ENCODE peak calls at places on chromosomes 13 and 19, in four cellular contexts. One of them, this sample, is unnamed.

GRCh38 chr13:27194895-27195764 is 23.5 kb upstream of the USP12 start:
- DNase-seq in lower leg skin: peak; percentile 36
- DNase-seq in uterus: no peak
- DNase-seq in upper lobe of right lung: no peak
- DNase-seq in this sample: no peak

GRCh38 chr13:41554180-41554579 is 96.8 kb downstream of the RGCC start:
- DNase-seq in lower leg skin: no peak
- DNase-seq in uterus: no peak
- DNase-seq in upper lobe of right lung: no peak
- DNase-seq in this sample: no peak

GRCh38 chr13:42048323-42048624 is 174 bp upstream of the DGKH start:
- DNase-seq in uterus: no peak
- DNase-seq in upper lobe of right lung: no peak
- DNase-seq in lower leg skin: no peak
- DNase-seq in this sample: no peak

GRCh38 chr19:11814707-11815050 is 606 bp downstream of the ZNF440 start:
- DNase-seq in lower leg skin: peak; percentile 83
- DNase-seq in upper lobe of right lung: no peak
- DNase-seq in uterus: no peak
- DNase-seq in this sample: no peak

GRCh38 chr19:36417752-36418286 is 625 bp downstream of the ZFP82 start:
- DNase-seq in uterus: no peak
- DNase-seq in lower leg skin: no peak
- DNase-seq in upper lobe of right lung: no peak
- DNase-seq in this sample: no peak

GRCh38 chr13:98144501-98145350 is 1.8 kb downstream of the FARP1 start:
- DNase-seq in upper lobe of right lung: no peak
- DNase-seq in uterus: no peak
- DNase-seq in lower leg skin: no peak
- DNase-seq in this sample: no peak

GRCh38 chr19:15463865-15464371 is 426 bp downstream of the RASAL3 start:
- DNase-seq in upper lobe of right lung: no peak
- DNase-seq in uterus: no peak
- DNase-seq in lower leg skin: no peak
- DNase-seq in this sample: no peak

GRCh38 chr19:28420731-28421550 is 792.0 kb downstream of the UQCRFS1 start:
- DNase-seq in uterus: no peak
- DNase-seq in lower leg skin: peak; percentile 63
- DNase-seq in upper lobe of right lung: no peak
- DNase-seq in this sample: no peak

GRCh38 chr19:2808129-2808941 is 11.3 kb upstream of the ZNF554 start:
- DNase-seq in lower leg skin: no peak
- DNase-seq in upper lobe of right lung: no peak
- DNase-seq in uterus: no peak
- DNase-seq in this sample: no peak

GRCh38 chr13:105611424-105611823 is 924.0 kb downstream of the EFNB2 start:
- DNase-seq in uterus: no peak
- DNase-seq in lower leg skin: no peak
- DNase-seq in upper lobe of right lung: no peak
- DNase-seq in this sample: no peak

GRCh38 chr13:86569119-86569518 is 769.9 kb upstream of the SLITRK6 start:
- DNase-seq in uterus: no peak
- DNase-seq in lower leg skin: no peak
- DNase-seq in upper lobe of right lung: no peak
- DNase-seq in this sample: no peak

GRCh38 chr19:52453324-52454094 is at the start of gene ZNF578:
- DNase-seq in lower leg skin: peak; percentile 90
- DNase-seq in upper lobe of right lung: peak; percentile 78
- DNase-seq in uterus: peak; percentile 68
- DNase-seq in this sample: peak; percentile 33

GRCh38 chr13:33281951-33282595 is 3.5 kb downstream of the STARD13 start:
- DNase-seq in upper lobe of right lung: no peak
- DNase-seq in lower leg skin: no peak
- DNase-seq in uterus: no peak
- DNase-seq in this sample: no peak

GRCh38 chr19:6066661-6067646 is 43.3 kb downstream of the RFX2 start:
- DNase-seq in lower leg skin: peak; percentile 96
- DNase-seq in uterus: peak; percentile 96
- DNase-seq in upper lobe of right lung: peak; percentile 91
- DNase-seq in this sample: peak; percentile 96

GRCh38 chr13:112839347-112840105 is 129.5 kb upstream of the MCF2L start:
- DNase-seq in upper lobe of right lung: no peak
- DNase-seq in lower leg skin: peak; percentile 34
- DNase-seq in uterus: peak; percentile 7
- DNase-seq in this sample: no peak

GRCh38 chr19:16106121-16106520 is 5.6 kb upstream of the RAB8A start:
- DNase-seq in uterus: no peak
- DNase-seq in upper lobe of right lung: no peak
- DNase-seq in lower leg skin: no peak
- DNase-seq in this sample: no peak

GRCh38 chr13:44516771-44517170 is 59.4 kb downstream of the TSC22D1 start:
- DNase-seq in lower leg skin: no peak
- DNase-seq in uterus: no peak
- DNase-seq in upper lobe of right lung: no peak
- DNase-seq in this sample: no peak

GRCh38 chr13:76823969-76824368 is 62.2 kb downstream of the KCTD12 start:
- DNase-seq in lower leg skin: no peak
- DNase-seq in upper lobe of right lung: no peak
- DNase-seq in uterus: no peak
- DNase-seq in this sample: no peak

GRCh38 chr19:13621413-13621812 is 115.1 kb upstream of the CACNA1A start:
- DNase-seq in uterus: no peak
- DNase-seq in lower leg skin: no peak
- DNase-seq in upper lobe of right lung: no peak
- DNase-seq in this sample: no peak

GRCh38 chr19:3132971-3133792 is 2.7 kb upstream of the GNA15 start:
- DNase-seq in lower leg skin: no peak
- DNase-seq in uterus: no peak
- DNase-seq in upper lobe of right lung: peak; percentile 74
- DNase-seq in this sample: no peak

GRCh38 chr13:109271991-109272454 is 514.4 kb downstream of the IRS2 start:
- DNase-seq in uterus: no peak
- DNase-seq in lower leg skin: no peak
- DNase-seq in upper lobe of right lung: no peak
- DNase-seq in this sample: no peak
- H3K4me3 ChIP-seq in uterus: no peak overlapping the region
- H3K4me3 ChIP-seq in lower leg skin: no peak overlapping the region
- H3K4me3 ChIP-seq in upper lobe of right lung: no peak overlapping the region
- H3K4me3 ChIP-seq in this sample: no peak overlapping the region

DNA sequence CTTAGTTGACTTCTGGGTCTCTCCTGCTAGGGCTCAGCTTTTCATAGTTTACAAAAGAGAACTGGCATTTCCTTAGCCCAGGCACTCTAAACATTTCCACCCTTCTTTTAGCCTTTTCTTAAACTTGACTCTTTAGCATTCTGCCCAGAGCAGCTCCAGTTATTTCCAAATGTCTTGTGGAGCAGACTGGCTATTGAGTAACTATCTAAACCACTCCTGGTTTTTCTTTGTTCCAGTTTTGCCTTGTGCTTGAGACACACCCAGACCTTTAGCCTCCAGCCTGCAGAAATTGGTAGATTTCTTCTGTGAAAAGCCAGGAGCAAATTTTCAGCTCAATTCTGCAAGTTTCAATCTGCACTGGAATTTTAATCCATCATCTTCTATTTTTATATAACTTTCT is 1813.1 kb downstream of the OLFM4 start:
- DNase-seq in lower leg skin: no peak
- DNase-seq in uterus: no peak
- DNase-seq in upper lobe of right lung: no peak
- DNase-seq in this sample: no peak
- TF ChIP-seq CTCF in lower leg skin: no peak
- TF ChIP-seq CTCF in uterus: no peak
- TF ChIP-seq CTCF in upper lobe of right lung: no peak
- TF ChIP-seq CTCF in this sample: no peak

GRCh38 chr19:4370418-4371041 is 27.2 kb downstream of the MPND start:
- DNase-seq in upper lobe of right lung: no peak
- DNase-seq in lower leg skin: peak; percentile 83
- DNase-seq in uterus: no peak
- DNase-seq in this sample: no peak

GRCh38 chr19:4371898-4372629 is 28.3 kb downstream of the SH3GL1 start:
- DNase-seq in lower leg skin: peak; percentile 84
- DNase-seq in upper lobe of right lung: no peak
- DNase-seq in uterus: no peak
- DNase-seq in this sample: no peak

GRCh38 chr19:4372630-4373367 is 27.5 kb downstream of the SH3GL1 start:
- DNase-seq in uterus: no peak
- DNase-seq in upper lobe of right lung: no peak
- DNase-seq in lower leg skin: peak; percentile 85
- DNase-seq in this sample: no peak

GRCh38 chr19:4369888-4370260 is 26.5 kb downstream of the MPND start:
- DNase-seq in uterus: no peak
- DNase-seq in upper lobe of right lung: peak; percentile 83
- DNase-seq in lower leg skin: peak; percentile 92
- DNase-seq in this sample: no peak

DNA sequence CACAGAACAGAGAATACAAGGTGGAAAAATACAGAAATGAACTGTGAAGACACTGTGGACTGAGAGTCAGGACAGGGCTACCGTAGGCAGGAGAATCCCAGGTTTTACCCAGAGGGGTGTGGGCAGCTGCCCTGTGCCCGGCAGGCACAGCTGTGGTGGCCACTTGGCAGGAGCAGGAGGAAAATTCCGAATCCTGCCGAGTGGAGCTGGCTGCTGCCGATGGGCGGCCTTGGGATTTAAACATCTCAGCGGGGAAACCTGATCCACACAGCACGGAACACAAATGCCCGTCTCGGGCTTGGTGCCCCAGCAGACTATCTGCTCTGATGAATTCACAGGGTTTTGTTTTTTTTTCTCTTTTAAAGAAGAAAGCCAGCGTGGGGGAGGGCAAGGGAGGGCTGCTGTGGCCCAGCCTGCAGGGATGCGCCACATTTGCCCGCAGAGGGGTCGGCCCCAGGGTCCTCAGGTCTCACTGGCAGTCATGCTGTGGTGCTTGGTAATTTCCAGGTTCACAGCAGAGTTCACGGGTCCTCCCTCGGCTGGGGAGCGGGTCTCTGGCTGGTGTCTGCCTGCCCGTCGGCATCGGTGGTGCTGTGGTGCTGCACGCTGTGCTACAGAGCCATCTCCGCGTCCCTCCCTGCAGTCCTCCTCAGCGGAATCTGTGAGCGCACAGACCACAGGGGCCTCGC is 28.0 kb downstream of the MPND start:
- DNase-seq in uterus: no peak
- DNase-seq in lower leg skin: peak; percentile 85
- DNase-seq in upper lobe of right lung: no peak
- DNase-seq in this sample: no peak
- H3K4me3 ChIP-seq in uterus: no peak overlapping the region
- H3K4me3 ChIP-seq in lower leg skin: no peak overlapping the region
- H3K4me3 ChIP-seq in upper lobe of right lung: no peak overlapping the region
- H3K4me3 ChIP-seq in this sample: no peak overlapping the region

DNA sequence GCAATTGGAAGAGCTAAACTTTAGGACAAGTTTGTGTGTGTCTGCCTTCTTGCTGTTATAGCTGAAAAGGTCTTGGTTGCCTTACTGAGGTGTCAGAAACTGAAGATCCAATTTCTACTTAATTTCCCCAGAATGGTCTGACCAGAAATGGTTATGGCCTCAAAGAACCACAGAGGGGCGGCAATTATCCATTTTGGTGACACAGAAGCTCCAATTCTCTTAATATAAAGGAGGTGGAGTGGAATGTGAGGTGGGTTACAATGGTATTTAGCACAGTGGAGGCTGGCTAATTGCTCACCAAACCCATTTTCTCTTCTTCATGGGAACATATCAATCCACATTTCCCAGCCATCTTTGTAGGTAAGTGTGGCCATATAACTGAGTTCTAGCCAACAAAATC is 1157.2 kb downstream of the OLFM4 start:
- DNase-seq in uterus: no peak
- DNase-seq in upper lobe of right lung: no peak
- DNase-seq in lower leg skin: no peak
- DNase-seq in this sample: no peak
- TF ChIP-seq CTCF in uterus: no peak
- TF ChIP-seq CTCF in upper lobe of right lung: no peak
- TF ChIP-seq CTCF in lower leg skin: no peak
- TF ChIP-seq CTCF in this sample: no peak

GRCh38 chr13:63050287-63050686 is 1634.6 kb upstream of the PCDH20 start:
- DNase-seq in upper lobe of right lung: no peak
- DNase-seq in uterus: no peak
- DNase-seq in lower leg skin: no peak
- DNase-seq in this sample: no peak
- H3K4me3 ChIP-seq in upper lobe of right lung: no peak overlapping the region
- H3K4me3 ChIP-seq in uterus: no peak overlapping the region
- H3K4me3 ChIP-seq in lower leg skin: no peak overlapping the region
- H3K4me3 ChIP-seq in this sample: no peak overlapping the region